ENCODE peak calls at places on chromosomes 6 and 20, in seven cellular contexts. One of them, this sample, is unnamed.

GRCh38 chr6:119328866-119329806 is 20.4 kb downstream of the MAN1A1 start:
- DNase-seq in left lung: no peak
- DNase-seq in left ventricle myocardium inferior: no peak
- DNase-seq in AG09319: no peak
- DNase-seq in progenitor cell of endocrine pancreas: no peak
- DNase-seq in cardiac muscle cell: no peak
- DNase-seq in bronchial epithelial cell: no peak
- DNase-seq in this sample: no peak

GRCh38 chr6:149614352-149614751 is 34.2 kb downstream of the KATNA1 start:
- DNase-seq in AG09319: no peak
- DNase-seq in left lung: no peak
- DNase-seq in bronchial epithelial cell: peak; percentile 82
- DNase-seq in cardiac muscle cell: peak; percentile 24
- DNase-seq in progenitor cell of endocrine pancreas: no peak
- DNase-seq in left ventricle myocardium inferior: no peak
- DNase-seq in this sample: no peak

GRCh38 chr20:44832724-44833123 is 22.4 kb upstream of the RIMS4 start:
- DNase-seq in progenitor cell of endocrine pancreas: no peak
- DNase-seq in left ventricle myocardium inferior: no peak
- DNase-seq in cardiac muscle cell: peak; percentile 57
- DNase-seq in bronchial epithelial cell: peak; percentile 26
- DNase-seq in AG09319: no peak
- DNase-seq in left lung: no peak
- DNase-seq in this sample: peak; percentile 87

GRCh38 chr6:55898342-55898741 is 23.0 kb upstream of the BMP5 start:
- DNase-seq in left lung: no peak
- DNase-seq in AG09319: no peak
- DNase-seq in progenitor cell of endocrine pancreas: no peak
- DNase-seq in cardiac muscle cell: peak; percentile 26
- DNase-seq in left ventricle myocardium inferior: no peak
- DNase-seq in bronchial epithelial cell: peak; percentile 43
- DNase-seq in this sample: no peak

GRCh38 chr6:34358389-34358906 is 34.0 kb downstream of the NUDT3 start:
- DNase-seq in left ventricle myocardium inferior: peak; percentile 24
- DNase-seq in left lung: no peak
- DNase-seq in cardiac muscle cell: peak; percentile 69
- DNase-seq in progenitor cell of endocrine pancreas: no peak
- DNase-seq in bronchial epithelial cell: no peak
- DNase-seq in AG09319: no peak
- DNase-seq in this sample: peak; percentile 44

GRCh38 chr6:32852844-32853540 is 512 bp downstream of the TAP1 start:
- DNase-seq in AG09319: no peak
- DNase-seq in bronchial epithelial cell: peak; percentile 48
- DNase-seq in left ventricle myocardium inferior: peak; percentile 42
- DNase-seq in progenitor cell of endocrine pancreas: no peak
- DNase-seq in cardiac muscle cell: peak; percentile 24
- DNase-seq in left lung: peak; percentile 51
- DNase-seq in this sample: peak; percentile 24

GRCh38 chr20:16573011-16573965 is at the start of gene KIF16B:
- DNase-seq in cardiac muscle cell: peak; percentile 95
- DNase-seq in left lung: peak; percentile 93
- DNase-seq in progenitor cell of endocrine pancreas: peak; percentile 96
- DNase-seq in bronchial epithelial cell: peak; percentile 58
- DNase-seq in AG09319: peak; percentile 69
- DNase-seq in left ventricle myocardium inferior: peak; percentile 93
- DNase-seq in this sample: peak; percentile 97

GRCh38 chr6:101932704-101933103 is 539.2 kb downstream of the GRIK2 start:
- DNase-seq in AG09319: no peak
- DNase-seq in cardiac muscle cell: no peak
- DNase-seq in left ventricle myocardium inferior: no peak
- DNase-seq in progenitor cell of endocrine pancreas: no peak
- DNase-seq in left lung: no peak
- DNase-seq in bronchial epithelial cell: no peak
- DNase-seq in this sample: no peak

GRCh38 chr6:166005846-166006592 is 161.6 kb downstream of the TBXT start:
- DNase-seq in cardiac muscle cell: peak; percentile 91
- DNase-seq in progenitor cell of endocrine pancreas: peak; percentile 36
- DNase-seq in left ventricle myocardium inferior: peak; percentile 66
- DNase-seq in left lung: no peak
- DNase-seq in AG09319: no peak
- DNase-seq in bronchial epithelial cell: peak; percentile 13
- DNase-seq in this sample: peak; percentile 75

GRCh38 chr6:53647437-53648094 is 18.0 kb downstream of the KLHL31 start:
- DNase-seq in bronchial epithelial cell: peak; percentile 84
- DNase-seq in left lung: no peak
- DNase-seq in progenitor cell of endocrine pancreas: no peak
- DNase-seq in AG09319: no peak
- DNase-seq in left ventricle myocardium inferior: no peak
- DNase-seq in cardiac muscle cell: no peak
- DNase-seq in this sample: no peak

GRCh38 chr6:47483853-47484546 is 6.4 kb downstream of the CD2AP start:
- DNase-seq in cardiac muscle cell: no peak
- DNase-seq in left ventricle myocardium inferior: no peak
- DNase-seq in progenitor cell of endocrine pancreas: no peak
- DNase-seq in bronchial epithelial cell: peak; percentile 61
- DNase-seq in left lung: no peak
- DNase-seq in AG09319: no peak
- DNase-seq in this sample: no peak

GRCh38 chr6:47485491-47486135 is 8.0 kb downstream of the CD2AP start:
- DNase-seq in AG09319: no peak
- DNase-seq in progenitor cell of endocrine pancreas: no peak
- DNase-seq in cardiac muscle cell: no peak
- DNase-seq in bronchial epithelial cell: peak; percentile 60
- DNase-seq in left ventricle myocardium inferior: no peak
- DNase-seq in left lung: no peak
- DNase-seq in this sample: no peak

GRCh38 chr6:47483516-47483852 is 5.9 kb downstream of the CD2AP start:
- DNase-seq in AG09319: no peak
- DNase-seq in bronchial epithelial cell: no peak
- DNase-seq in left lung: no peak
- DNase-seq in progenitor cell of endocrine pancreas: no peak
- DNase-seq in cardiac muscle cell: no peak
- DNase-seq in left ventricle myocardium inferior: no peak
- DNase-seq in this sample: no peak

GRCh38 chr6:47485083-47485482 is 7.5 kb downstream of the CD2AP start:
- DNase-seq in left ventricle myocardium inferior: no peak
- DNase-seq in AG09319: no peak
- DNase-seq in left lung: no peak
- DNase-seq in bronchial epithelial cell: no peak
- DNase-seq in cardiac muscle cell: no peak
- DNase-seq in progenitor cell of endocrine pancreas: no peak
- DNase-seq in this sample: no peak

DNA sequence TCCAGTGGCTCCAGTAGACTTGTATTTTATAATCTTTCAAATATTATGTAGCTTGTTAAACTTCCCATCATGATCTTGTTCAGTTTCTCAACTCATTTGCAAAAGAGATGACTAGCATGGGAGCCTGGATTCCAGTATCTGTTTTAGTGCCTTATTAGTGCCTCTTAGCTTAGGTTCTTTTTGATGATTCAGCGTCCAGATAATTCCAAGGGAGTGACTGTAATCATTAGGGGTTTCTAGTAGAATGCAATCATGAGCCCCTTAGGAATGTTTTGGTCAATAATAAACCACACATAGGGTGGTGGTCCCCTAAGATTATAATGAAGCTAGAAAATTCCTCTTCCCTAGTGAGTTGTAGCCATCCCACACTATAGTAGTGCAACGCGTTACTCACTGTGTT is 7.0 kb downstream of the CD2AP start:
- DNase-seq in left ventricle myocardium inferior: no peak
- DNase-seq in left lung: no peak
- DNase-seq in bronchial epithelial cell: peak; percentile 86
- DNase-seq in cardiac muscle cell: peak; percentile 61
- DNase-seq in AG09319: no peak
- DNase-seq in progenitor cell of endocrine pancreas: no peak
- DNase-seq in this sample: no peak
- TF ChIP-seq CTCF in left ventricle myocardium inferior: no peak
- TF ChIP-seq CTCF in left lung: no peak
- TF ChIP-seq CTCF in bronchial epithelial cell: no peak
- TF ChIP-seq CTCF in cardiac muscle cell: no peak
- TF ChIP-seq CTCF in AG09319: no peak
- TF ChIP-seq CTCF in progenitor cell of endocrine pancreas: no peak
- TF ChIP-seq CTCF in this sample: no peak

GRCh38 chr6:108489699-108490098 is 71.0 kb upstream of the FOXO3 start:
- DNase-seq in cardiac muscle cell: no peak
- DNase-seq in left ventricle myocardium inferior: no peak
- DNase-seq in AG09319: no peak
- DNase-seq in bronchial epithelial cell: no peak
- DNase-seq in progenitor cell of endocrine pancreas: no peak
- DNase-seq in left lung: no peak
- DNase-seq in this sample: no peak

GRCh38 chr6:108497883-108498282 is 62.8 kb upstream of the FOXO3 start:
- DNase-seq in left ventricle myocardium inferior: no peak
- DNase-seq in progenitor cell of endocrine pancreas: no peak
- DNase-seq in left lung: no peak
- DNase-seq in bronchial epithelial cell: peak; percentile 52
- DNase-seq in AG09319: no peak
- DNase-seq in cardiac muscle cell: peak; percentile 70
- DNase-seq in this sample: peak; percentile 60

GRCh38 chr6:108494434-108494833 is 66.3 kb upstream of the FOXO3 start:
- DNase-seq in left lung: no peak
- DNase-seq in cardiac muscle cell: no peak
- DNase-seq in AG09319: no peak
- DNase-seq in progenitor cell of endocrine pancreas: no peak
- DNase-seq in left ventricle myocardium inferior: no peak
- DNase-seq in bronchial epithelial cell: no peak
- DNase-seq in this sample: no peak

GRCh38 chr6:108492131-108492766 is 68.5 kb upstream of the FOXO3 start:
- DNase-seq in bronchial epithelial cell: peak; percentile 67
- DNase-seq in cardiac muscle cell: peak; percentile 67
- DNase-seq in AG09319: peak; percentile 40
- DNase-seq in left ventricle myocardium inferior: no peak
- DNase-seq in progenitor cell of endocrine pancreas: no peak
- DNase-seq in left lung: no peak
- DNase-seq in this sample: no peak
- TF ChIP-seq CTCF in bronchial epithelial cell: peak; percentile 43
- TF ChIP-seq CTCF in cardiac muscle cell: peak; percentile 68
- TF ChIP-seq CTCF in AG09319: peak; percentile 72
- TF ChIP-seq CTCF in left ventricle myocardium inferior: peak; percentile 71
- TF ChIP-seq CTCF in progenitor cell of endocrine pancreas: peak; percentile 58
- TF ChIP-seq CTCF in left lung: peak; percentile 44
- TF ChIP-seq CTCF in this sample: no peak

DNA sequence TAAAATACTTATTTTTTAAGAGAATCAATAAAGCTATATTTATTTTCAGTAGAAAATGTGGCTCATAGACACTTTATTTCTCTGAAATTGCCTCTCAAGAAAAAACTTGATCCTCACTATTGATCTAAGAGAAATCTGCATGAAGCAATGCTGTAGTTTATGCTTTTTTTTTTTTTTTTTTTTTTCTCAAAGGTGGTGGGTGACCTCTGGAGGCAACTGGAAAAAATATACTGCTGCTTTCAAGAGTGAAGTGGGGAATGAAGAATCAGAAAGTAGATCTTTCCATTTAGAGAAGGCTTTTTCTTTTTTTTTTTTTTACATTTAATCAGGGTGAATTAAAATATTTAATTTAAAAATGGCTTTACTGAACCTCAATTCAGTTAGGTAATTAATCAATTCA is 169.3 kb downstream of the SLC16A10 start:
- DNase-seq in left lung: no peak
- DNase-seq in cardiac muscle cell: peak; percentile 26
- DNase-seq in progenitor cell of endocrine pancreas: no peak
- DNase-seq in left ventricle myocardium inferior: no peak
- DNase-seq in AG09319: no peak
- DNase-seq in bronchial epithelial cell: no peak
- DNase-seq in this sample: no peak
- TF ChIP-seq CTCF in left lung: no peak
- TF ChIP-seq CTCF in cardiac muscle cell: no peak
- TF ChIP-seq CTCF in progenitor cell of endocrine pancreas: peak; percentile 34
- TF ChIP-seq CTCF in left ventricle myocardium inferior: peak; percentile 16
- TF ChIP-seq CTCF in AG09319: no peak
- TF ChIP-seq CTCF in bronchial epithelial cell: no peak
- TF ChIP-seq CTCF in this sample: no peak

DNA sequence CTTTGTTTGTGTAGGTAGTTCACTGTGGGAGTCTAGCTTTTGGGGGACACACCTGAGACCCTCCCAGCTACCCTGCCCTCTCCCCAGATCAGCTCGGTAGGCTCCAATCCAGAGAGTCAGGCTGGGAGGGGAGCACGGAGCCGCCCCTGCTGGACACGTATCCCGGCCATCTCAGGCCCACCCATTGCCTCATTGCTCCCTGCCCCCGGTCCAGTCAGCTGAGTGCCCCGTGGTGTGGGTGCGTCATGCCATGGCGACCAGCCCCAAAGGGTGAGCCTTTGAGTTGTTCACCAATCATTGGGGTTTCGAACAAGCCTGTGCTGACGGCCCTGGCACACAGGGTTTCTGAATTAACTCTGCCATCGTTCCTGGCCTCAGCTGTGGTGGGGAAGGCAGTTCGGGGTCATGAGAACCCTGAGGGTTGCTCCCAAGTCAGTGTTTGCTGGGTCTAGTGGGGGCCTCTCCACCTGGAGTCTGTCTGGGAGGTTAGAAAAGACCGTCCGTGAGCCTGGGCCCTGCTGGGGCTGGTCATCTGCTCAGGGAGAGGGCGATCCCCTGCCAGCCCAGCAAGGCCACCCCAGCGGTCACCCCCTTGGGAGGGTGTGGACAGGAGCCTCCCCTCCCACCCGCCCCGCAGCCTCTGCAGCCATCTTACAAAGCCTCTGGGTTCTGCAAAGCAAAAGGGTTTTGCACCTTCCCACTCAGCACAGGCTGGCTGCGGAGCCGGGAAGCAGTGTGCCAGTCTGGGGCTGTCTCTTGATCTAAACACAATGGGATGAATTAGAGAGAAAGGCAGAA is 34.5 kb downstream of the NTSR1 start:
- DNase-seq in progenitor cell of endocrine pancreas: no peak
- DNase-seq in cardiac muscle cell: no peak
- DNase-seq in AG09319: no peak
- DNase-seq in bronchial epithelial cell: no peak
- DNase-seq in left lung: peak; percentile 20
- DNase-seq in left ventricle myocardium inferior: peak; percentile 5
- DNase-seq in this sample: peak; percentile 12
- TF ChIP-seq CTCF in progenitor cell of endocrine pancreas: no peak
- TF ChIP-seq CTCF in cardiac muscle cell: no peak
- TF ChIP-seq CTCF in AG09319: no peak
- TF ChIP-seq CTCF in bronchial epithelial cell: no peak
- TF ChIP-seq CTCF in left lung: no peak
- TF ChIP-seq CTCF in left ventricle myocardium inferior: no peak
- TF ChIP-seq CTCF in this sample: no peak

DNA sequence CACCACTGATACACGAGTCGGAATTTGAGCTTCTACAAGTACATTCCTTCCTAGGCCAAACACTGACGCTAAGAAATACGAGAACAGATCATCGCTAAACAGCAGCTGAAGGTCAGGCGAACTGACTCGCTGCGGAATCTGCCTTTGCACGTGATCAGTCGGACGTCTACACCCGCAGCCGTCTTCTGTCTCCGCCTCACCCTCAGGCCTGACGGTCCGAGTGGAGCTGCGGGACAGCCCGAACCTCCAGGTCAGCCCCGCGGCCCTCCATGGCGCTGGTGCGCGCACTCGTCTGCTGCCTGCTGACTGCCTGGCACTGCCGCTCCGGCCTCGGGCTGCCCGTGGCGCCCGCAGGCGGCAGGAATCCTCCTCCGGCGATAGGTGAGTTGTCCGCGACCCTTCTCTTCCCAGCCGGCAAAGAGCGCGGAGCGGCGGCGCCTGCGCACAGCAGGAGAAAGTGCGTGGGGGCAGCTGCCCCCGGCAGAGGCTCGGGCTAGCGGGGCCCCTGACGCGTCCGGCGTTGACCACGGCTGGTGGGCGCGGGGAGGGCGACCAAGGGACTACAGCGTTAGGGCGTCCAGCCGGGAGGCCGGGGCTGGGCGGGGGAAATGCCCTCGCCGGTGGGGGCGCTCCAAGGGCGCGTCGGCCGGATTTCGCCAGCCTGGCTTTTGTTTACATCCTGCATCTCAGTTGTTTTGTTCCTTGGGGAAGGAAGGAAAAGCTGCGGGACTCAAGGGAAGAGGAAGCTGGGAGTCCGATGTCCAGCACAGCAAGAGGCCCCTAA is at the start of gene SMPDL3A:
- DNase-seq in bronchial epithelial cell: peak; percentile 52
- DNase-seq in left ventricle myocardium inferior: peak; percentile 70
- DNase-seq in left lung: peak; percentile 86
- DNase-seq in cardiac muscle cell: peak; percentile 86
- DNase-seq in AG09319: peak; percentile 69
- DNase-seq in progenitor cell of endocrine pancreas: peak; percentile 81
- DNase-seq in this sample: peak; percentile 89
- TF ChIP-seq CTCF in bronchial epithelial cell: peak; percentile 57
- TF ChIP-seq CTCF in left ventricle myocardium inferior: peak; percentile 54
- TF ChIP-seq CTCF in left lung: peak; percentile 36
- TF ChIP-seq CTCF in cardiac muscle cell: peak; percentile 54
- TF ChIP-seq CTCF in AG09319: peak; percentile 39
- TF ChIP-seq CTCF in progenitor cell of endocrine pancreas: peak; percentile 59
- TF ChIP-seq CTCF in this sample: peak; percentile 19